ENCODE peak calls at places on chromosome 19, in four cellular contexts. G is left ventricle myocardium inferior, B is ovary, R is AG10803. T is an unnamed sample.

GRCh38 chr19:1357695-1358094 is 26.0 kb upstream of the NDUFS7 start:
- DNase-seq in R (no peak), B (no peak), G (no peak), T (no peak)

GRCh38 chr19:16441661-16442071 is 30.1 kb downstream of the EPS15L1 start:
- DNase-seq in R (no peak), G (no peak), B (no peak), T (no peak)

GRCh38 chr19:43229315-43229714 is 23.9 kb upstream of the PSG4 start:
- DNase-seq in R (peak; percentile 31), B (no peak), G (no peak), T (no peak)

GRCh38 chr19:16433986-16434385 is 37.8 kb downstream of the EPS15L1 start:
- DNase-seq in B (no peak), R (peak; percentile 25), G (no peak), T (no peak)

GRCh38 chr19:17420267-17420924 is 549 bp downstream of the MVB12A start:
- DNase-seq in B (peak; percentile 55), R (no peak), G (peak; percentile 23), T (no peak)

GRCh38 chr19:24101459-24102122 is 14.6 kb downstream of the ZNF254 start:
- DNase-seq in B (no peak), G (no peak), R (no peak), T (no peak)

GRCh38 chr19:8600816-8601215 is 9.7 kb downstream of the ADAMTS10 start:
- DNase-seq in B (no peak), G (no peak), R (no peak), T (no peak)

GRCh38 chr19:38557205-38557799 is 60.5 kb downstream of the MAP4K1 start:
- DNase-seq in G (no peak), R (no peak), B (no peak), T (no peak)

GRCh38 chr19:45632468-45633196 is 6.6 kb downstream of the EML2 start:
- DNase-seq in G (peak; percentile 70), R (peak; percentile 94), B (peak; percentile 26), T (no peak)

GRCh38 chr19:28948531-28948930 is 264.4 kb downstream of the UQCRFS1 start:
- DNase-seq in B (no peak), R (peak; percentile 87), G (no peak), T (no peak)

GRCh38 chr19:29867984-29868383 is 56.2 kb downstream of the CCNE1 start:
- DNase-seq in B (no peak), R (no peak), G (no peak), T (no peak)

GRCh38 chr19:48645652-48646191 is at the start of gene CA11:
- DNase-seq in R (no peak), B (peak; percentile 35), G (no peak), T (no peak)

GRCh38 chr19:28426902-28427232 is 786.1 kb downstream of the UQCRFS1 start:
- DNase-seq in G (no peak), B (no peak), R (peak; percentile 16), T (no peak)

GRCh38 chr19:45638930-45639729 is at the start of gene EML2:
- DNase-seq in G (peak; percentile 56), B (peak; percentile 21), R (peak; percentile 16), T (no peak)

GRCh38 chr19:55027472-55028337 is 10.4 kb downstream of the GP6 start:
- DNase-seq in G (no peak), R (no peak), B (no peak), T (no peak)

GRCh38 chr19:28908941-28909340 is 304.0 kb downstream of the UQCRFS1 start:
- DNase-seq in B (no peak), R (no peak), G (no peak), T (no peak)

GRCh38 chr19:38004505-38005223 is 97.7 kb downstream of the SIPA1L3 start:
- DNase-seq in G (peak; percentile 77), R (peak; percentile 97), B (peak; percentile 69), T (peak; percentile 92)

GRCh38 chr19:16244091-16244490 is 46.4 kb downstream of the AP1M1 start:
- DNase-seq in G (no peak), B (no peak), R (peak; percentile 79), T (no peak)

GRCh38 chr19:39127812-39128510 is 2.4 kb downstream of the PAK4 start:
- DNase-seq in B (no peak), R (peak; percentile 16), G (no peak), T (no peak)

GRCh38 chr19:32748497-32748896 is 28.9 kb downstream of the TDRD12 start:
- DNase-seq in G (no peak), R (no peak), B (no peak), T (no peak)
- TF ChIP-seq CTCF in G (no peak), R (no peak), B (no peak), T (peak; percentile 18)

GRCh38 chr19:3721131-3721899 is 13.1 kb downstream of the TJP3 start:
- DNase-seq in G (peak; percentile 66), B (peak; percentile 56), R (peak; percentile 74), T (no peak)
- H3K4me3 ChIP-seq in G (peak overlapping the region; percentile 32), B (peak overlapping the region; percentile 14), R (no peak overlapping the region), T (peak overlapping the region; percentile 48)

GRCh38 chr19:35740423-35741215 is 1.6 kb downstream of the IGFLR1 start:
- DNase-seq in G (peak; percentile 99), R (peak; percentile 94), B (peak; percentile 99), T (no peak)
- TF ChIP-seq CTCF in G (peak; percentile 20), R (peak; percentile 26), B (peak; percentile 36), T (peak; percentile 16)

GRCh38 chr19:51798958-51799310 is 4.0 kb downstream of the FPR3 start:
- DNase-seq in R (no peak), B (no peak), G (peak; percentile 58), T (no peak)
- H3K4me3 ChIP-seq in R (peak overlapping the region; percentile 27), B (no peak overlapping the region), G (peak overlapping the region; percentile 39), T (no peak overlapping the region)

GRCh38 chr19:3344608-3345598 is 21.5 kb upstream of the NFIC start:
- DNase-seq in R (no peak), B (no peak), G (no peak), T (no peak)
- TF ChIP-seq CTCF in R (no peak), B (no peak), G (no peak), T (no peak)

DNA sequence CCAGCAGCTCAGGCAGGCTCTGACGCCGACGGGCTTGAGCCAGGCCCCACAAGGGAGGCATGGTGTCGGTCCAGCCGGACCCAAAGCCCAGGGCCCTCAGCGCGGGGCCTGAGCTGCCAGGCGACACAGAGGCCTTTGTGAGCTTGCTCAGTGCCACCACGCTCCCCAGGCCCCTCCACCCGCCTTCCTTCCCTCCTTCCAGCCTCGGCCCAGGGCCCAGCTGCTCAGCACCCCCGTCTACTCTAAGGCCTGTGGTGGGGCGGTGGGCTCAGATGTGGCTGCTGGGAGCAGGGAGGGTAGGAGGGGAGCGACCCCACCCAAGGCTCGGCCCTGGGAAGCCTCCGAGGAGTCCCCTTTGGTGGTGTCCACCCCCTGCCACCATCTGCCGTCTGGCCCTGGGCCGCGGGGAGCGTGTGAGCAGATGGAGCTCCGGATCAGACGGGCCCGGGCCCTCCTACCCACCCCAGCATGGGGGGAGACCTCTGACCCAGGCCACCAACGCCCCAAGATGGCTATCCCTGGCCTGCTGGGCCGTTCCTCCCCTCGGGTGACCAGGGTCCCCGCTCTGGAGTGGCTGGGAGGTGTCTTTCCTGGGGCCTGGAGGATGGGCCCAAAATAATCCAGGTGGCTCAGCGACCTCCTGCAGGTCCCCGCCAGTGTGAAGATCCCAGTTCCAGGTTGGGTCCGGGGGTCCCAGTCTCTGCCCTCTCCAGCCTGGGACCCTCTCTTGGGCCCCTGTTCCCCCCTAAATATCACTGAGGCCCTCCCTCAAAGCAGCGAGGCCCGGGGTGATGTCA is 7.8 kb downstream of the ZBTB7A start:
- DNase-seq in B (no peak), G (no peak), R (no peak), T (no peak)
- H3K4me3 ChIP-seq in B (peak overlapping the region; percentile 21), G (peak overlapping the region; percentile 96), R (peak overlapping the region; percentile 52), T (peak overlapping the region; percentile 21)

GRCh38 chr19:11014403-11014911 is 53.6 kb downstream of the SMARCA4 start:
- DNase-seq in R (no peak), G (no peak), B (no peak), T (no peak)
- TF ChIP-seq CTCF in R (no peak), G (no peak), B (no peak), T (no peak)